ENCODE peak calls at places on chromosomes 4 and X, in four cellular contexts. P is astrocyte; Y is left ventricle myocardium inferior; X is effector memory CD4-positive, alpha-beta T cell. K is an unnamed sample. For H3K27me3, the result is how much of the 10 kb centered on the place peaks cover.

GRCh38 chr4:1516261-1516660 is 110.0 kb upstream of the NKX1-1 start:
- DNase-seq in P (no peak), Y (no peak), X (no peak), K (peak)

GRCh38 chr4:168593399-168593798 is 96.5 kb downstream of the PALLD start:
- DNase-seq in P (peak), Y (no peak), X (no peak), K (no peak)

GRCh38 chrX:40095588-40096394 is 2.0 kb downstream of the BCOR start:
- DNase-seq in P (no peak), Y (peak), X (no peak), K (peak)

GRCh38 chr4:3703677-3704521 is 62.3 kb upstream of the ADRA2C start:
- DNase-seq in P (no peak), Y (peak), X (no peak), K (no peak)

GRCh38 chr4:26839534-26839951 is 21.1 kb upstream of the STIM2 start:
- DNase-seq in P (peak), Y (no peak), X (no peak), K (no peak)

GRCh38 chr4:185080545-185080944 is 62.3 kb downstream of the HELT start:
- DNase-seq in P (no peak), Y (no peak), X (no peak), K (no peak)

GRCh38 chr4:99821918-99822503 is 5.4 kb downstream of the DAPP1 start:
- DNase-seq in P (no peak), Y (no peak), X (no peak), K (no peak)

GRCh38 chrX:134158821-134159512 is 78.0 kb upstream of the CCDC160 start:
- DNase-seq in P (no peak), Y (no peak), X (no peak), K (no peak)

GRCh38 chr4:36414248-36414647 is 132.8 kb downstream of the DTHD1 start:
- DNase-seq in P (no peak), Y (no peak), X (no peak), K (no peak)

GRCh38 chr4:81482344-81482743 is 10.6 kb upstream of the RASGEF1B start:
- DNase-seq in P (no peak), Y (no peak), X (no peak), K (no peak)

DNA sequence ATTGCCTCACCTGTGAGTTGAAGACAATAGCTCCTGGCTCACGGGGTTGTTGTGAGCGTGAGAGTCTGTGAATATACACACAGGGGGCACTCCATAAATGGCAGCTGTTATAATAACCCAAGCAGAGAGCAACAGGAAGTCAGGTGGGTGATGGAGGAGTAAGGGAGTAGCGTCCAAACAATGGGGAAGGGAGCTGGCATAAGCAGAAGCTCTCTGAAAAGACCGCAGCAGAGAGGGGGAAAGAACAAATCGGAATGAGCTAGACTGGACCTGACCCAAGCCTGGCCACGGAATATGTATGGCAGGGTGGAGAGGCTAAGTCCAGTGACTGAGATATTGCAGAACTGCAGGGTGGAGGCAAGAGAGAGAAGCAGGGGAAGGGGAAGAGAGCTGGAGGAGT is 6.6 kb upstream of the GJB1 start:
- DNase-seq in P (no peak), Y (no peak), X (no peak), K (no peak)
- H3K27ac ChIP-seq in P (no peak), Y (no peak), X (no peak), K (no peak)

GRCh38 chrX:132409780-132410556 is 78.9 kb downstream of the MBNL3 start:
- DNase-seq in P (no peak), Y (no peak), X (no peak), K (no peak)
- H3K27me3 ChIP-seq in P (under half), Y (under half), X (under half), K (under half)

GRCh38 chr4:121459056-121459455 is 78.2 kb upstream of the QRFPR start:
- DNase-seq in P (no peak), Y (no peak), X (no peak), K (no peak)
- H3K27ac ChIP-seq in P (no peak), Y (no peak), X (no peak), K (no peak)

DNA sequence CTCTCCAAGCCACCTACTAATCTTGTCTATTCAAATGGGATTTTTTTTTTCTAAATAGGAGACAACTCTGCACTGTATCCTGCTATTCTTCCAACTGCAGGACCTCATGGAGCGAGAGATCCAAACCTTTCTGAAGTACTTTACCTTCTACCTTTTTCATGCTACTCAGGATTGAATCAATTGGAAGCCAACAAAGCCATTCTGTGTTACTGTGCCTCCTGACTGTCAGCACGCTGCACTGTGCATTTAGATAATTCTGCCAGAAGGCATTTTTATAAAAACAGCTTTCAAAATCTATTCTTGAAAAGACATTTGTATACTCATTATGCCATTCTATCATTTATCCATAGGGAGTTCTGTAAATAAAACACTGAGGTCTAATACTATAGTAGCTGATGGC is 142.8 kb downstream of the SLIT2 start:
- DNase-seq in P (no peak), Y (no peak), X (no peak), K (no peak)
- H3K27me3 ChIP-seq in P (under half), Y (under half), X (under half), K (under half)

DNA sequence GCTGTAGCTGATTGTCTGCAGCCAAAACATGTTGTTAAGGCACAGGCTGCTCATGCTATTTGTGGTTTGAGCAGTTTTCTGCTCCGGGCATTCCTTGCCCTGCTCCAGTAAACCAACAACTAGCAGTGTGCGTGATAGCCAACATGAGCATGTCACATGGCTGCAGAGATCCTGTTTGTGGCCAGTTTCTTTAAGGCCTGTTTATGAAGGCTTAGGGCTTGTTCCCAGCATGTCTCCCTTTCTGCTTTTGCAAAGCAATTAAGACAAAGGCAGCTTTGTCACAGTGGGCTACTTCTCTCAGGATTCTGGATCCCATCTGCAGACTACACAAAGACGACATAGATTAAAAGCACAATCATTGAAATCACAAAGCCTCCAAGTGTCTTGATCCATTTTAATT is 160.5 kb downstream of the ZNF518B start:
- DNase-seq in P (no peak), Y (no peak), X (no peak), K (no peak)
- H3K27ac ChIP-seq in P (no peak), Y (peak), X (no peak), K (no peak)

GRCh38 chrX:97751735-97752134 is 868.0 kb downstream of the RPA4 start:
- DNase-seq in P (no peak), Y (no peak), X (no peak), K (no peak)
- H3K27me3 ChIP-seq in P (under half), Y (under half), X (under half), K (under half)

DNA sequence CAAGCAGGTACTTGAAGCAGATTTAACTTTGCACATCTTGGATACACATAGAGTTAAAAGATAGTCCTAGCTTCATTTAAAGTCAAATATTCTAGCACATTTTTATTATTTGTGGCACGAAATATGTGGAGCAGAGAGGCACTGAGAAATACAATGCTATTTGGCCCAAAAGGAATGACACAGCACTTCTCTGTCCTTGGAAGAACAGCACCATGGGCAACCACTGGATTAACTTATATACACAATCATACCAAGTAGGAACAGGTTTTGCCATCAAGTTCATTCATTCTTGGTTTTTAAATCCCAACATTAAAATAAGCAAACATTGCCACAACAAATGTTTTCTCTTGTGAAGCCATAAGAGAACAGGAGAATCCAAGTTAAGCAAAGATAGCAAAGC is 924 bp upstream of the ENAM start:
- DNase-seq in P (no peak), Y (no peak), X (no peak), K (no peak)
- H3K27ac ChIP-seq in P (no peak), Y (no peak), X (no peak), K (no peak)

K was measured in CD8-positive, alpha-beta memory T cell.